ENCODE peak calls at places on chromosomes 7 and 10, in five cellular contexts. One of them, this sample, is unnamed.

GRCh38 chr10:46527241-46527811 is 29.1 kb downstream of the GPRIN2 start:
- DNase-seq in prostate gland: no peak
- DNase-seq in heart left ventricle: no peak
- DNase-seq in tibial nerve: no peak
- DNase-seq in transverse colon: peak
- DNase-seq in this sample: peak

GRCh38 chr10:99297033-99297432 is 32.1 kb upstream of the CNNM1 start:
- DNase-seq in prostate gland: no peak
- DNase-seq in heart left ventricle: no peak
- DNase-seq in tibial nerve: no peak
- DNase-seq in transverse colon: no peak
- DNase-seq in this sample: no peak

GRCh38 chr7:112101083-112101846 is 104.9 kb downstream of the DOCK4 start:
- DNase-seq in prostate gland: no peak
- DNase-seq in heart left ventricle: no peak
- DNase-seq in tibial nerve: no peak
- DNase-seq in transverse colon: peak
- DNase-seq in this sample: no peak

GRCh38 chr10:132421377-132422168 is 24.6 kb downstream of the PWWP2B start:
- DNase-seq in prostate gland: peak
- DNase-seq in heart left ventricle: peak
- DNase-seq in tibial nerve: peak
- DNase-seq in transverse colon: peak
- DNase-seq in this sample: peak

GRCh38 chr7:129635300-129636029 is 23.9 kb downstream of the NRF1 start:
- DNase-seq in prostate gland: peak
- DNase-seq in heart left ventricle: peak
- DNase-seq in tibial nerve: peak
- DNase-seq in transverse colon: peak
- DNase-seq in this sample: peak

GRCh38 chr10:72801263-72801868 is 92.2 kb upstream of the OIT3 start:
- DNase-seq in prostate gland: no peak
- DNase-seq in heart left ventricle: no peak
- DNase-seq in tibial nerve: no peak
- DNase-seq in transverse colon: no peak
- DNase-seq in this sample: no peak

GRCh38 chr10:112230325-112230988 is 46.9 kb upstream of the GPAM start:
- DNase-seq in prostate gland: no peak
- DNase-seq in heart left ventricle: no peak
- DNase-seq in tibial nerve: no peak
- DNase-seq in transverse colon: no peak
- DNase-seq in this sample: no peak

GRCh38 chr7:2802082-2802481 is 42.0 kb downstream of the GNA12 start:
- DNase-seq in prostate gland: no peak
- DNase-seq in heart left ventricle: no peak
- DNase-seq in tibial nerve: no peak
- DNase-seq in transverse colon: no peak
- DNase-seq in this sample: no peak

GRCh38 chr10:43461950-43462349 is 25.0 kb downstream of the ZNF487 start:
- DNase-seq in prostate gland: peak
- DNase-seq in heart left ventricle: no peak
- DNase-seq in tibial nerve: peak
- DNase-seq in transverse colon: no peak
- DNase-seq in this sample: no peak

GRCh38 chr10:111360260-111360925 is 283.6 kb downstream of the ADRA2A start:
- DNase-seq in prostate gland: no peak
- DNase-seq in heart left ventricle: peak
- DNase-seq in tibial nerve: no peak
- DNase-seq in transverse colon: peak
- DNase-seq in this sample: no peak

GRCh38 chr10:62912086-62912485 is 95.9 kb upstream of the EGR2 start:
- DNase-seq in prostate gland: no peak
- DNase-seq in heart left ventricle: no peak
- DNase-seq in tibial nerve: no peak
- DNase-seq in transverse colon: no peak
- DNase-seq in this sample: no peak

GRCh38 chr10:73408061-73408460 is 5.8 kb downstream of the ANXA7 start:
- DNase-seq in prostate gland: no peak
- DNase-seq in heart left ventricle: no peak
- DNase-seq in tibial nerve: no peak
- DNase-seq in transverse colon: no peak
- DNase-seq in this sample: no peak

GRCh38 chr7:117068511-117069155 is 115.3 kb downstream of the ST7 start:
- DNase-seq in prostate gland: no peak
- DNase-seq in heart left ventricle: no peak
- DNase-seq in tibial nerve: no peak
- DNase-seq in transverse colon: no peak
- DNase-seq in this sample: no peak

GRCh38 chr7:133570321-133570720 is 317.4 kb downstream of the EXOC4 start:
- DNase-seq in prostate gland: no peak
- DNase-seq in heart left ventricle: no peak
- DNase-seq in tibial nerve: no peak
- DNase-seq in transverse colon: no peak
- DNase-seq in this sample: no peak

DNA sequence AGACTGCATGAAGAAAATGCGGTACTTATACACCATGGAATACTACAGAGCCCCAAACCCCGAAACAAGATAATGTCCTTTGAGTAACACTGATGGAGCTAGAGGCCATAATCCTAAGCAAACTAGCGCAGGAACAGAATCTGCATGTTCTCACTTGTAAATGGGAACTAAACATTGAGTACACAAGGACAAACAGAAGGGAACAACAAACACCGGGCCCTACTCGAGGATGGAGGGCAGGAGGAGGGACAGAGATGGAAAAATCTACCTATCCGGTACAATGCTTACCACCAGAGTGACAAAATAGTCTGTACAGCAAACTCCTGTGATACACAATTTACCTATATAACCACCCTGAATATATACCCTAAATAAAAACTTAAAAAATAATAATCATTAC is 507.9 kb downstream of the IPMK start:
- DNase-seq in prostate gland: peak
- DNase-seq in heart left ventricle: no peak
- DNase-seq in tibial nerve: no peak
- DNase-seq in transverse colon: no peak
- DNase-seq in this sample: no peak
- TF ChIP-seq CTCF in prostate gland: no peak
- TF ChIP-seq CTCF in heart left ventricle: no peak
- TF ChIP-seq CTCF in tibial nerve: no peak
- TF ChIP-seq CTCF in transverse colon: no peak
- TF ChIP-seq CTCF in this sample: no peak

GRCh38 chr7:94188350-94188749 is 184.2 kb upstream of the BET1 start:
- DNase-seq in prostate gland: no peak
- DNase-seq in heart left ventricle: no peak
- DNase-seq in tibial nerve: no peak
- DNase-seq in transverse colon: no peak
- DNase-seq in this sample: no peak

GRCh38 chr7:94179466-94179865 is 175.3 kb upstream of the BET1 start:
- DNase-seq in prostate gland: no peak
- DNase-seq in heart left ventricle: no peak
- DNase-seq in tibial nerve: no peak
- DNase-seq in transverse colon: no peak
- DNase-seq in this sample: no peak

GRCh38 chr7:94182721-94183120 is 178.6 kb upstream of the BET1 start:
- DNase-seq in prostate gland: no peak
- DNase-seq in heart left ventricle: no peak
- DNase-seq in tibial nerve: no peak
- DNase-seq in transverse colon: no peak
- DNase-seq in this sample: no peak

GRCh38 chr7:94182066-94182465 is 177.9 kb upstream of the BET1 start:
- DNase-seq in prostate gland: no peak
- DNase-seq in heart left ventricle: no peak
- DNase-seq in tibial nerve: no peak
- DNase-seq in transverse colon: no peak
- DNase-seq in this sample: no peak

DNA sequence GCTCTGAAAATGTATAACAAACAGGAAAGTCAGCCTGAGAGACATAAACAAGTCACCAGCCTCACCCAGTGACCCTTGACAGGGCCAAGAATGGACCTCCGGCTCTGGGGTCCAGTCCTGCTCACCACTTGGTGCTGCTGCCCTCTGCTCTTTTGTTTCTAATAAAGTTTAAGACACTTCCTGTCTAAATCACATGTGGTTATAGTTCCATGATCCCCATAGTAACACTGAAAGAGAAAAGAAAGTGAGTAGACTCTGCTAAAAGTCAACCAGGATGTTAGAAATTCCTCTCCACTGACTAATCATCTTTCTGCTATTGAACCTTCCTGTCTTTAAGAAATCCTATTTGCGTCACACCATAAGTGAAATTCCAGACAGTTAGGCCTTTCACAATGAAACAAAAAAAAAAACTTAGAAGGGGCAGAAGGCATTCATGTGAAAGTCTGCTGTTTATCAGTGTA is 179.2 kb upstream of the BET1 start:
- DNase-seq in prostate gland: no peak
- DNase-seq in heart left ventricle: peak
- DNase-seq in tibial nerve: no peak
- DNase-seq in transverse colon: no peak
- DNase-seq in this sample: no peak
- TF ChIP-seq POLR2A in prostate gland: no peak
- TF ChIP-seq POLR2A in heart left ventricle: no peak
- TF ChIP-seq POLR2A in tibial nerve: no peak
- TF ChIP-seq POLR2A in transverse colon: no peak
- TF ChIP-seq POLR2A in this sample: no peak

GRCh38 chr10:125144693-125145623 is 15.4 kb downstream of the CTBP2 start:
- DNase-seq in prostate gland: no peak
- DNase-seq in heart left ventricle: no peak
- DNase-seq in tibial nerve: no peak
- DNase-seq in transverse colon: no peak
- DNase-seq in this sample: no peak
- TF ChIP-seq CTCF in prostate gland: no peak
- TF ChIP-seq CTCF in heart left ventricle: peak
- TF ChIP-seq CTCF in tibial nerve: peak
- TF ChIP-seq CTCF in transverse colon: peak
- TF ChIP-seq CTCF in this sample: no peak

GRCh38 chr7:42877852-42878251 is 34.0 kb downstream of the C7orf25 start:
- DNase-seq in prostate gland: no peak
- DNase-seq in heart left ventricle: no peak
- DNase-seq in tibial nerve: no peak
- DNase-seq in transverse colon: no peak
- DNase-seq in this sample: no peak
- TF ChIP-seq POLR2A in prostate gland: no peak
- TF ChIP-seq POLR2A in heart left ventricle: no peak
- TF ChIP-seq POLR2A in tibial nerve: no peak
- TF ChIP-seq POLR2A in transverse colon: no peak
- TF ChIP-seq POLR2A in this sample: no peak

DNA sequence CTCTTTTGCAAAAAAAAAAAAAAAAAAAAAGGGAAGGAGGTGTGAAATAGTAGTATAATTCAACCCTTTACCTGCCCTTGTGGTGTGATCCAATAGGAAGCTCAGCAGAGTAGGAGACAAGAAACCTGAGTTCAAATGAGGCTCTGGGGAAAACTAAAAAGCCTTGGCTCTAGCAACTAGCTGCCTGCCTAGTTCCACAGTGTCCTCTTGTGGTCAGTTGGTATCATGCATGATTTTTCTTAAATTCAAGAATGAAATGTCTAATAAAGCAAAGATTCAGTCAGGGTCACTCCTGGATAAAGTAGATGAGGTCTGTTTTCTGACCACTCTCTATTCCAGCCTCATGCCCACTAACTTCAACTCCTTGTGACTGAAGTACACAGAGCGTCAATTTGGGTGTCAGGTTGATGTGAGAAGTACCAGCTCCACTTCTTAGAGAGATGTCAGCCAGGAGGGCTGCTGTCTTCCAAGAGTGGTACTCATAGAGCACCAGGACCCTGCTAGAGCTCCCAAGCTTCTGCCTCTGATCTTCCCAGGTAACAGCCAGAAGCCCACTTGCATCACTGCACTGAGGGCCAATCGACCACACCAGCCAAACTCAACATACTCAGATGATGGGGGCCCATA is 10.5 kb downstream of the LSM5 start:
- DNase-seq in prostate gland: no peak
- DNase-seq in heart left ventricle: no peak
- DNase-seq in tibial nerve: no peak
- DNase-seq in transverse colon: no peak
- DNase-seq in this sample: no peak
- TF ChIP-seq CTCF in prostate gland: no peak
- TF ChIP-seq CTCF in heart left ventricle: peak
- TF ChIP-seq CTCF in tibial nerve: peak
- TF ChIP-seq CTCF in transverse colon: peak
- TF ChIP-seq CTCF in this sample: no peak

DNA sequence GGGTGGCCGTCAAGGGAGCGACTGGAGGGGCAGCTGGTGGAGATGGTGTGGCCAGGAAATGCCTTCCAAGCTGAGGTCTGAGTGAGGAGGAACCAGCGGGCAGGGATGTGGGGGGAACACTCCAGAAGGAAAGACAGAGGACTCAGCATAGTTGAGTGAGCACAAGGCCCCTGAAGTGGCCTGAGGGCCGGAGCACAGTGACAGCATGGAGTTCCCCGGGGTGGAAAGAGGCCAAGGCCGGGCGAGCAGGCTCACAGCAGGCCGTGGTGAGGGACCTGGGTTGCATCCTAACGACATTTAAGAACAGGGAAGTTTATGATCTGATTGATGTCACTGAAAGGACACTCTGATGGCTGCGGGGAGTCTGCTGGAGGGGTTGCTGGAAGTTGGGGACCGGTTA is 48.0 kb downstream of the HTRA1 start:
- DNase-seq in prostate gland: no peak
- DNase-seq in heart left ventricle: no peak
- DNase-seq in tibial nerve: no peak
- DNase-seq in transverse colon: no peak
- DNase-seq in this sample: no peak
- TF ChIP-seq POLR2A in prostate gland: no peak
- TF ChIP-seq POLR2A in heart left ventricle: no peak
- TF ChIP-seq POLR2A in tibial nerve: no peak
- TF ChIP-seq POLR2A in transverse colon: no peak
- TF ChIP-seq POLR2A in this sample: no peak

GRCh38 chr7:131932271-131932670 is 375.8 kb upstream of the PODXL start:
- DNase-seq in prostate gland: no peak
- DNase-seq in heart left ventricle: no peak
- DNase-seq in tibial nerve: no peak
- DNase-seq in transverse colon: no peak
- DNase-seq in this sample: no peak
- TF ChIP-seq CTCF in prostate gland: no peak
- TF ChIP-seq CTCF in heart left ventricle: no peak
- TF ChIP-seq CTCF in tibial nerve: no peak
- TF ChIP-seq CTCF in transverse colon: no peak
- TF ChIP-seq CTCF in this sample: no peak

This sample was measured in lower leg skin.